ENCODE peak calls at places on chromosome 11, in four cellular contexts. K, R, B and Y are unnamed samples.

GRCh38 chr11:75022759-75023396 is 34.1 kb downstream of the NEU3 start:
- DNase-seq in K (peak), B (peak), R (peak), Y (peak)

GRCh38 chr11:114307524-114308203 is 11.5 kb downstream of the NNMT start:
- DNase-seq in B (peak), R (no peak), K (no peak), Y (peak)

GRCh38 chr11:130405428-130405827 is 23.0 kb downstream of the ADAMTS8 start:
- DNase-seq in B (no peak), K (no peak), R (no peak), Y (no peak)

GRCh38 chr11:25961539-25961938 is 370.4 kb upstream of the ANO3 start:
- DNase-seq in B (no peak), R (no peak), K (no peak), Y (peak)

GRCh38 chr11:73379189-73379880 is 3.1 kb downstream of the RELT start:
- DNase-seq in B (no peak), R (no peak), K (no peak), Y (peak)

GRCh38 chr11:118621071-118621815 is 13.8 kb downstream of the PHLDB1 start:
- DNase-seq in R (peak), K (peak), B (peak), Y (peak)

GRCh38 chr11:78586452-78587046 is 11.9 kb upstream of the NARS2 start:
- DNase-seq in R (no peak), K (peak), B (no peak), Y (no peak)

GRCh38 chr11:130315354-130315970 is 745 bp upstream of the ZBTB44 start:
- DNase-seq in K (peak), B (no peak), R (peak), Y (peak)

GRCh38 chr11:110758012-110758411 is 45.8 kb upstream of the ARHGAP20 start:
- DNase-seq in B (no peak), K (no peak), R (no peak), Y (no peak)

GRCh38 chr11:65429724-65430405 is 7.3 kb downstream of the NEAT1 start:
- DNase-seq in B (peak), K (no peak), R (peak), Y (peak)

GRCh38 chr11:115737875-115738274 is 233.7 kb upstream of the CADM1 start:
- DNase-seq in R (no peak), K (no peak), B (no peak), Y (no peak)

GRCh38 chr11:43556892-43557291 is 123.6 kb upstream of the HSD17B12 start:
- DNase-seq in R (no peak), B (no peak), K (no peak), Y (no peak)

GRCh38 chr11:838441-839279 is 3.7 kb downstream of the POLR2L start:
- DNase-seq in R (no peak), K (no peak), B (no peak), Y (no peak)

GRCh38 chr11:74826901-74827300 is 78.3 kb downstream of the RNF169 start:
- DNase-seq in K (no peak), B (no peak), R (no peak), Y (no peak)

GRCh38 chr11:19938866-19939265 is 221.4 kb downstream of the DBX1 start:
- DNase-seq in R (no peak), B (no peak), K (no peak), Y (no peak)

GRCh38 chr11:43996318-43996717 is 51.5 kb upstream of the ACCSL start:
- DNase-seq in R (no peak), K (no peak), B (no peak), Y (no peak)

GRCh38 chr11:108733479-108734116 is 68.7 kb downstream of the DDX10 start:
- DNase-seq in B (peak), K (no peak), R (peak), Y (no peak)

GRCh38 chr11:94876645-94877445 is 96.5 kb downstream of the CWC15 start:
- DNase-seq in B (peak), K (no peak), R (peak), Y (no peak)

GRCh38 chr11:125123947-125124633 is 12.7 kb upstream of the TMEM218 start:
- DNase-seq in B (peak), K (peak), R (peak), Y (peak)

GRCh38 chr11:69460540-69461257 is 20.8 kb upstream of the LINC01488 start:
- DNase-seq in K (no peak), R (no peak), B (peak), Y (no peak)

GRCh38 chr11:6572215-6572614 is 31.2 kb downstream of the RRP8 start:
- DNase-seq in R (no peak), B (peak), K (no peak), Y (no peak)

GRCh38 chr11:39810358-39810757 is 1649.1 kb downstream of the LRRC4C start:
- DNase-seq in B (no peak), K (no peak), R (no peak), Y (no peak)

GRCh38 chr11:76660533-76661305 is 9.8 kb downstream of the LRRC32 start:
- DNase-seq in K (no peak), B (no peak), R (no peak), Y (peak)

GRCh38 chr11:108221401-108221800 is 1.0 kb downstream of the NPAT start:
- DNase-seq in K (no peak), B (no peak), R (no peak), Y (peak)